ENCODE peak calls at places on chromosome 17, in eight cellular contexts. D, J, X, R, Q, F, B and L are unnamed samples.

GRCh38 chr17:70327723-70328122 is 158.4 kb downstream of the KCNJ2 start:
- DNase-seq in F (no peak), B (no peak), R (no peak), D (no peak), Q (no peak), J (no peak), X (no peak), L (no peak)

GRCh38 chr17:6468051-6468790 is 24.0 kb downstream of the PIMREG start:
- DNase-seq in R (no peak), D (no peak), X (no peak), F (no peak), B (no peak), J (no peak), Q (no peak), L (no peak)

GRCh38 chr17:63700528-63701441 is 860 bp upstream of the LIMD2 start:
- DNase-seq in D (peak; percentile 60), R (peak; percentile 70), J (peak; percentile 61), Q (no peak), B (peak; percentile 80), X (no peak), F (no peak), L (no peak)

GRCh38 chr17:73430848-73431247 is 119.0 kb upstream of the CDC42EP4 start:
- DNase-seq in Q (no peak), B (no peak), F (no peak), X (peak; percentile 36), R (peak; percentile 30), D (no peak), J (no peak), L (no peak)

GRCh38 chr17:79721993-79722671 is 8.6 kb upstream of the ENPP7 start:
- DNase-seq in D (no peak), F (no peak), R (no peak), Q (no peak), B (no peak), J (no peak), X (no peak), L (no peak)

GRCh38 chr17:21301593-21302550 is 17.4 kb downstream of the MAP2K3 start:
- DNase-seq in B (peak; percentile 36), Q (no peak), D (no peak), J (peak; percentile 13), X (no peak), F (no peak), R (no peak), L (no peak)

GRCh38 chr17:33516645-33517044 is 223.6 kb upstream of the ASIC2 start:
- DNase-seq in J (no peak), Q (no peak), X (no peak), B (no peak), R (no peak), D (no peak), F (no peak), L (no peak)

GRCh38 chr17:50432125-50432762 is 6.2 kb downstream of the ACSF2 start:
- DNase-seq in Q (no peak), R (no peak), J (no peak), X (no peak), F (no peak), D (no peak), B (no peak), L (no peak)

GRCh38 chr17:59647288-59647687 is 27.6 kb downstream of the CLTC start:
- DNase-seq in R (no peak), Q (no peak), F (no peak), D (no peak), B (no peak), J (no peak), X (no peak), L (no peak)

DNA sequence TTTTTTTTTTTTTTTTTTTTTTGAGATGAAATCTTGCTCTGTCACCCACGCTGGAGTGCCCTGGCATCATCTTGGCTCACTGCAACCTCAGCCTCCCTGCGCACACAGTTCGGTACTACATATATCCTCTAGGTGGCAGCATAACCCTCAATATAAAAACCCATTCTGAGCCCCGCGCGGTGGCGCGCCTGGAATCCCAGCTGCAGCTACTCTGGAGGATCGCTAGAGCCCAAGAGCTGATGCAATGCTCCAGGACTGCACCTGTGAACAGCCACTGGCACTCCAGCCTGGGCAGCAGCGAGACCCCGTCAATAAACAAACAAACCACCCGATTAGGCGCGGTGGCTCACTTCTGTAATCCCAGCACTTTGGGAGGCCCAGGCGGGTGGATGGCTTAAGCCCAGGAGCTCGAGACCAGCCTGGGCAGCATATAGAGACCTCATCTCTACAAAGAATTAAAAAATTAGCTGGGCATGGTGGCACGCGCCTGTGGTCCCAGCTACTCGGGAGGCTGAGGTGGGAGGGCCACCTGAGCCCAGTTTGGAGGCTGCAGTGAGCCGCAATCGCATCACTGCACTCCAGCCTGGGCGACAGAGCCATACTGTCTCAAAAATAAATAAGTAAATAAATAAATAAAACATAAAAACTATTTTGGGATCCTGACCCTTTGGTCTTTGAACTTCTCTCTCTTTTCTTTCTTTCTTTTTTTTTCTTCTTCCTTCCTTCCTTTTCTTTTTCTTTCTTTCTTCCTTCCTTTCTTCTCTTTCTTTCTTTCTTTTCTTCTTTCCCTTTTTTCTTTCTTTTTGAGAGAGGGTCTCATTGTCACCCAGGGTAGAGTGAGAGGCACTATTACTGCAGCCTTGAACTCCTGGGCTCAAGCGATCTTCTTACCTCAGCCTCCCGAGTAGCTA is 15.4 kb upstream of the AKAP10 start:
- DNase-seq in R (peak; percentile 87), X (peak; percentile 91), B (peak; percentile 87), D (peak; percentile 73), F (peak; percentile 76), Q (peak; percentile 93), J (peak; percentile 87), L (peak; percentile 77)
- H3K27ac ChIP-seq in R (no peak overlapping the region), X (peak overlapping the region; percentile 25), B (peak overlapping the region; percentile 52), D (no peak overlapping the region), F (no peak overlapping the region), Q (no peak overlapping the region), J (no peak overlapping the region), L (peak overlapping the region; percentile 69)

GRCh38 chr17:57089391-57089790 is 4.3 kb downstream of the AKAP1 start:
- DNase-seq in B (no peak), X (no peak), J (no peak), D (no peak), R (no peak), Q (no peak), F (no peak), L (no peak)
- H3K27ac ChIP-seq in B (no peak overlapping the region), X (no peak overlapping the region), J (peak overlapping the region; percentile 95), D (peak overlapping the region; percentile 99), R (peak overlapping the region; percentile 93), Q (no peak overlapping the region), F (no peak overlapping the region), L (no peak overlapping the region)

GRCh38 chr17:17702821-17703607 is 21.8 kb downstream of the RAI1 start:
- DNase-seq in Q (no peak), B (no peak), R (peak; percentile 47), D (no peak), F (no peak), X (no peak), J (no peak), L (no peak)

GRCh38 chr17:17704931-17705330 is 23.7 kb downstream of the RAI1 start:
- DNase-seq in Q (no peak), F (no peak), R (no peak), J (no peak), B (no peak), D (no peak), X (no peak), L (no peak)

GRCh38 chr17:17702370-17702769 is 21.1 kb downstream of the RAI1 start:
- DNase-seq in R (no peak), X (no peak), F (no peak), D (no peak), Q (no peak), B (no peak), J (no peak), L (no peak)

GRCh38 chr17:17701658-17702057 is 20.4 kb downstream of the RAI1 start:
- DNase-seq in R (no peak), F (no peak), B (no peak), J (no peak), D (no peak), Q (no peak), X (no peak), L (no peak)

DNA sequence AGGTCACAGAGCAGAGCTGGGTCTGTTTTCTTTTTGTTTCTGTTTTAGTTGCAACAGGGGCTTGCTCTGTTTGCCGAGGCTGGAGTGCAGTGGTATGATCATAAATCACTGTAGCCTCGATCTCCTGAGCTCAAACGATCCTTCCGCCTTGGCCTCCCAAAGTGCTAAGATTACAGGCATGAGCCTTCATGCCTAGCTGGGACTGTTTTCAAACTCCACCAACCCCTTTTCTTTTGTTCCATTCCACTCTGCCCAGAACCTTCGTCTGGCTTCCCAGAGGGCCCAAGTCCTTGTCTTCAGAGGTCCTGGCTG is 22.3 kb downstream of the RAI1 start:
- DNase-seq in R (no peak), X (no peak), B (no peak), D (no peak), F (no peak), J (no peak), Q (no peak), L (no peak)
- H3K27ac ChIP-seq in R (no peak overlapping the region), X (no peak overlapping the region), B (no peak overlapping the region), D (no peak overlapping the region), F (no peak overlapping the region), J (no peak overlapping the region), Q (no peak overlapping the region), L (no peak overlapping the region)

GRCh38 chr17:35554668-35555067 is 6.0 kb downstream of the SLFN14 start:
- DNase-seq in D (no peak), J (no peak), R (no peak), F (no peak), Q (no peak), X (no peak), B (no peak), L (no peak)
- H3K27ac ChIP-seq in D (no peak overlapping the region), J (no peak overlapping the region), R (no peak overlapping the region), F (no peak overlapping the region), Q (no peak overlapping the region), X (no peak overlapping the region), B (no peak overlapping the region), L (no peak overlapping the region)

GRCh38 chr17:45372325-45372869 is 55.6 kb upstream of the MAP3K14 start:
- DNase-seq in B (no peak), J (no peak), D (no peak), R (no peak), Q (no peak), X (no peak), F (no peak), L (no peak)
- H3K27ac ChIP-seq in B (no peak overlapping the region), J (peak overlapping the region; percentile 81), D (peak overlapping the region; percentile 79), R (peak overlapping the region; percentile 81), Q (peak overlapping the region; percentile 79), X (no peak overlapping the region), F (peak overlapping the region; percentile 91), L (no peak overlapping the region)